ENCODE peak calls at places on chromosomes 7 and 10, in five cellular contexts. One of them, this sample, is unnamed.

GRCh38 chr7:140533394-140533872 is 54.1 kb upstream of the MKRN1 start:
- DNase-seq in fibroblast of lung: no peak
- DNase-seq in psoas muscle: no peak
- DNase-seq in esophagus squamous epithelium: no peak
- DNase-seq in HAP-1: no peak
- DNase-seq in this sample: no peak

GRCh38 chr10:80443531-80443974 is 10.6 kb upstream of the TSPAN14 start:
- DNase-seq in fibroblast of lung: peak; percentile 60
- DNase-seq in psoas muscle: no peak
- DNase-seq in esophagus squamous epithelium: no peak
- DNase-seq in HAP-1: no peak
- DNase-seq in this sample: no peak

GRCh38 chr7:148515237-148515636 is 75.3 kb upstream of the C7orf33 start:
- DNase-seq in fibroblast of lung: no peak
- DNase-seq in psoas muscle: no peak
- DNase-seq in esophagus squamous epithelium: no peak
- DNase-seq in HAP-1: no peak
- DNase-seq in this sample: no peak

GRCh38 chr10:101394522-101395133 is 40.7 kb downstream of the BTRC start:
- DNase-seq in fibroblast of lung: no peak
- DNase-seq in psoas muscle: no peak
- DNase-seq in esophagus squamous epithelium: no peak
- DNase-seq in HAP-1: no peak
- DNase-seq in this sample: no peak

GRCh38 chr10:22308390-22308789 is 7.8 kb upstream of the COMMD3 start:
- DNase-seq in fibroblast of lung: no peak
- DNase-seq in psoas muscle: no peak
- DNase-seq in esophagus squamous epithelium: no peak
- DNase-seq in HAP-1: no peak
- DNase-seq in this sample: peak; percentile 58

GRCh38 chr10:17747883-17748550 is 4.0 kb upstream of the TMEM236 start:
- DNase-seq in fibroblast of lung: peak; percentile 17
- DNase-seq in psoas muscle: no peak
- DNase-seq in esophagus squamous epithelium: no peak
- DNase-seq in HAP-1: no peak
- DNase-seq in this sample: no peak

GRCh38 chr10:86079088-86079487 is 287.5 kb downstream of the GRID1 start:
- DNase-seq in fibroblast of lung: no peak
- DNase-seq in psoas muscle: no peak
- DNase-seq in esophagus squamous epithelium: no peak
- DNase-seq in HAP-1: no peak
- DNase-seq in this sample: no peak

GRCh38 chr10:86599729-86600128 is 54.6 kb upstream of the OPN4 start:
- DNase-seq in fibroblast of lung: no peak
- DNase-seq in psoas muscle: no peak
- DNase-seq in esophagus squamous epithelium: no peak
- DNase-seq in HAP-1: no peak
- DNase-seq in this sample: no peak

GRCh38 chr7:155808551-155809331 is 3.5 kb downstream of the SHH start:
- DNase-seq in fibroblast of lung: no peak
- DNase-seq in psoas muscle: no peak
- DNase-seq in esophagus squamous epithelium: no peak
- DNase-seq in HAP-1: peak; percentile 33
- DNase-seq in this sample: no peak

GRCh38 chr10:59993931-59994330 is 87.6 kb upstream of the CCDC6 start:
- DNase-seq in fibroblast of lung: no peak
- DNase-seq in psoas muscle: no peak
- DNase-seq in esophagus squamous epithelium: no peak
- DNase-seq in HAP-1: no peak
- DNase-seq in this sample: no peak

GRCh38 chr10:124394583-124394982 is 24.1 kb downstream of the OAT start:
- DNase-seq in fibroblast of lung: no peak
- DNase-seq in psoas muscle: no peak
- DNase-seq in esophagus squamous epithelium: no peak
- DNase-seq in HAP-1: peak; percentile 27
- DNase-seq in this sample: no peak

GRCh38 chr10:110775022-110775379 is 96.7 kb upstream of the PDCD4 start:
- DNase-seq in fibroblast of lung: no peak
- DNase-seq in psoas muscle: no peak
- DNase-seq in esophagus squamous epithelium: no peak
- DNase-seq in HAP-1: no peak
- DNase-seq in this sample: no peak

GRCh38 chr7:36563706-36564325 is 160.5 kb downstream of the AOAH start:
- DNase-seq in fibroblast of lung: peak; percentile 46
- DNase-seq in psoas muscle: no peak
- DNase-seq in esophagus squamous epithelium: no peak
- DNase-seq in HAP-1: no peak
- DNase-seq in this sample: no peak

GRCh38 chr7:83876593-83876992 is 227.7 kb upstream of the SEMA3E start:
- DNase-seq in fibroblast of lung: peak; percentile 49
- DNase-seq in psoas muscle: no peak
- DNase-seq in esophagus squamous epithelium: no peak
- DNase-seq in HAP-1: no peak
- DNase-seq in this sample: no peak

GRCh38 chr7:42494199-42494710 is 257.2 kb upstream of the GLI3 start:
- DNase-seq in fibroblast of lung: peak; percentile 28
- DNase-seq in psoas muscle: no peak
- DNase-seq in esophagus squamous epithelium: no peak
- DNase-seq in HAP-1: no peak
- DNase-seq in this sample: no peak

DNA sequence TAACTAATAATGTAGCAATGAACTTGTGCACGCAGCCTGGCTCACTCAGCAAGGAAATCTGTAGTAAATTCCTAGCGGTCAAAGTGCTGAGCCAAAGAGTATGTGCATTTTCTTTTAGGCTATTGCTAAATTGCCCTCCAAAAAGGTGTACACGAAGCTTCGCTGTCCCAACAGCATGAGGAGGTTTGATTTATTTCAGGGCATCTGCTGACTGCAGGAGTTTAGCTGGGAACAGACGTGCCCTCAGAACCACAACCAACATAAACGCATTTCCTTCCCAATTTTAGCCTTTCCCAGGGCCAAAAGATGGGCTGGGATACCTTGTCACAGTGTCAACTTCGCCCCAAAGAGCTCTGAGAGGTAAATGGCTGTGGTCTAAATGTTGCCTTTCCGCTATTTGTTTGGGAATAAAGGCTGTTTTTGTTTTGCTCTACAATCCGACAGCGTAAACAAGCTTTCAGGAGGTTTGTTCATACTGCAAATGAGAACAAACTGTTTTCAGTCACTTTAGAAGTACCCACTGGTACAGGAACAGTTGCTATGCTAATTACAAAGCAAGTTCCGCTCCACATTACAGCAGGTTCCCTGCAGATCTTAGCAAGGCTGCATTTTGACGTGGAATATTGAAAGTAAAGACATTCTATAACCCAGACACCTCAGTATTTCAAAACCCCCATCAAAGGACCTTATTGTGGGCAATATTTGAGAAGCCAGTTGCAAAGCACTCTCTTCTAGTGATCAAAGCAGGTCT is 16.7 kb downstream of the VSIR start:
- DNase-seq in fibroblast of lung: peak; percentile 16
- DNase-seq in psoas muscle: no peak
- DNase-seq in esophagus squamous epithelium: no peak
- DNase-seq in HAP-1: no peak
- DNase-seq in this sample: no peak
- H3K36me3 ChIP-seq in fibroblast of lung: peaks cover 3% of the 10 kb centered on the region
- H3K36me3 ChIP-seq in psoas muscle: peaks cover 2% of the 10 kb centered on the region
- H3K36me3 ChIP-seq in esophagus squamous epithelium: peaks cover 2% of the 10 kb centered on the region
- H3K36me3 ChIP-seq in HAP-1: no peaks in the 10 kb centered on the region
- H3K36me3 ChIP-seq in this sample: peaks cover 4% of the 10 kb centered on the region

GRCh38 chr7:151735854-151736402 is 141.0 kb downstream of the PRKAG2 start:
- DNase-seq in fibroblast of lung: no peak
- DNase-seq in psoas muscle: no peak
- DNase-seq in esophagus squamous epithelium: no peak
- DNase-seq in HAP-1: no peak
- DNase-seq in this sample: no peak
- H3K4me3 ChIP-seq in fibroblast of lung: peak overlapping the region; percentile 37
- H3K4me3 ChIP-seq in psoas muscle: peak overlapping the region; percentile 58
- H3K4me3 ChIP-seq in esophagus squamous epithelium: peak overlapping the region; percentile 45
- H3K4me3 ChIP-seq in HAP-1: no peak overlapping the region
- H3K4me3 ChIP-seq in this sample: no peak overlapping the region

GRCh38 chr10:79295593-79295992 is 51.7 kb upstream of the PPIF start:
- DNase-seq in fibroblast of lung: no peak
- DNase-seq in psoas muscle: no peak
- DNase-seq in esophagus squamous epithelium: no peak
- DNase-seq in HAP-1: no peak
- DNase-seq in this sample: no peak
- H3K36me3 ChIP-seq in fibroblast of lung: peaks cover 32% of the 10 kb centered on the region
- H3K36me3 ChIP-seq in psoas muscle: no peaks in the 10 kb centered on the region
- H3K36me3 ChIP-seq in esophagus squamous epithelium: peaks cover 52% of the 10 kb centered on the region
- H3K36me3 ChIP-seq in HAP-1: peaks cover 2% of the 10 kb centered on the region
- H3K36me3 ChIP-seq in this sample: peaks cover 61% of the 10 kb centered on the region

DNA sequence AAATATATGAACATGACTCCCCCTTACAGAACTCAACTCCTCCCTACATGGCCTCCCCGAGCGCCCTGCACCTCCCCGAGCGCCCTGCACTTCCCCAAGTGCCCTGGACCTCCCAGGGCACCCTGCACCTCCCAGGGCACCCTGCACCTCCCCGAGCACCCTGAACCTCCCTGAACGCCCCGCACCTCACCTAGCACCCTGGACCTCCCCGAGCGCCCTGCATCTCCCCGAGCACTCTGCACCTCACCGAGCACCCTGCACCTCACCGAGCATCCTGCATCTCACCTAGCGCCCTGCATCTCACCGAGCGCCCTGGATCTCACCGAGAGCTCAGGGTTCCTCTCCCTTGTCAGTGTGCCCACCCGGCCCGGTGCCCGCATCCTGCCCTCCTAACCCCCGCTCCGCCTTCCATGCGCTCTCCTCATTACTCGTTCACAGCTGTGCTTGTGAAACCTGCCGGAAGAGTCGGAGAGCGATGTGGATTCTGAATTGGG is 134.3 kb downstream of the ACTR3B start:
- DNase-seq in fibroblast of lung: no peak
- DNase-seq in psoas muscle: no peak
- DNase-seq in esophagus squamous epithelium: no peak
- DNase-seq in HAP-1: no peak
- DNase-seq in this sample: no peak
- H3K4me3 ChIP-seq in fibroblast of lung: no peak overlapping the region
- H3K4me3 ChIP-seq in psoas muscle: no peak overlapping the region
- H3K4me3 ChIP-seq in esophagus squamous epithelium: no peak overlapping the region
- H3K4me3 ChIP-seq in HAP-1: no peak overlapping the region
- H3K4me3 ChIP-seq in this sample: no peak overlapping the region

GRCh38 chr10:3169738-3170137 is 2.8 kb downstream of the PITRM1 start:
- DNase-seq in fibroblast of lung: no peak
- DNase-seq in psoas muscle: no peak
- DNase-seq in esophagus squamous epithelium: no peak
- DNase-seq in HAP-1: no peak
- DNase-seq in this sample: no peak
- H3K36me3 ChIP-seq in fibroblast of lung: peaks cover 22% of the 10 kb centered on the region
- H3K36me3 ChIP-seq in psoas muscle: peaks cover 6% of the 10 kb centered on the region
- H3K36me3 ChIP-seq in esophagus squamous epithelium: peaks cover 3% of the 10 kb centered on the region
- H3K36me3 ChIP-seq in HAP-1: peaks cover 45% of the 10 kb centered on the region
- H3K36me3 ChIP-seq in this sample: peaks cover 18% of the 10 kb centered on the region